ENCODE peak calls at places on chromosomes 1 and 21, in five cellular contexts. S is SK-N-SH, J is GM12878, G is IMR-90, X is HepG2. R is an unnamed sample.

GRCh38 chr1:23910553-23911246 is 2.5 kb downstream of the CNR2 start:
- DNase-seq in S (no peak), J (peak; percentile 86), G (no peak), X (no peak), R (peak; percentile 62)

GRCh38 chr1:97632075-97632474 is 288.8 kb downstream of the DPYD start:
- DNase-seq in S (peak; percentile 31), J (no peak), G (peak; percentile 60), X (no peak), R (no peak)

GRCh38 chr1:8202182-8202905 is 115.6 kb upstream of the SLC45A1 start:
- DNase-seq in S (no peak), J (no peak), G (peak; percentile 97), X (peak; percentile 78), R (peak; percentile 45)

GRCh38 chr1:200072636-200073285 is 45.3 kb downstream of the NR5A2 start:
- DNase-seq in S (no peak), J (peak; percentile 4), G (no peak), X (no peak), R (no peak)

GRCh38 chr21:36127977-36128376 is 6.9 kb upstream of the CBR3 start:
- DNase-seq in S (no peak), J (no peak), G (no peak), X (no peak), R (no peak)

GRCh38 chr1:40064797-40065492 is 24.4 kb downstream of the CAP1 start:
- DNase-seq in S (no peak), J (peak; percentile 55), G (no peak), X (no peak), R (no peak)

GRCh38 chr21:27275294-27275927 is 308.5 kb upstream of the ADAMTS5 start:
- DNase-seq in S (peak; percentile 15), J (no peak), G (peak; percentile 88), X (no peak), R (no peak)

GRCh38 chr1:36584874-36585759 is 102.4 kb upstream of the CSF3R start:
- DNase-seq in S (no peak), J (no peak), G (no peak), X (no peak), R (no peak)

GRCh38 chr1:194338241-194338948 is 1152.0 kb upstream of the B3GALT2 start:
- DNase-seq in S (no peak), J (no peak), G (peak; percentile 18), X (no peak), R (no peak)

GRCh38 chr1:54885237-54885679 is 1.7 kb downstream of the DHCR24 start:
- DNase-seq in S (peak; percentile 31), J (no peak), G (no peak), X (no peak), R (no peak)

GRCh38 chr1:54884768-54885167 is 2.2 kb downstream of the DHCR24 start:
- DNase-seq in S (no peak), J (no peak), G (no peak), X (no peak), R (no peak)

GRCh38 chr1:54884135-54884586 is 2.8 kb downstream of the DHCR24 start:
- DNase-seq in S (no peak), J (no peak), G (peak; percentile 79), X (peak; percentile 78), R (no peak)

GRCh38 chr1:54882483-54882882 is 4.5 kb downstream of the DHCR24 start:
- DNase-seq in S (no peak), J (no peak), G (peak; percentile 38), X (peak; percentile 42), R (no peak)

GRCh38 chr1:54883349-54884102 is 3.5 kb downstream of the DHCR24 start:
- DNase-seq in S (no peak), J (no peak), G (peak; percentile 29), X (peak; percentile 76), R (no peak)
- TF ChIP-seq MXI1 in S (no peak), J (no peak), G (no peak), X (no peak), R (no peak)

DNA sequence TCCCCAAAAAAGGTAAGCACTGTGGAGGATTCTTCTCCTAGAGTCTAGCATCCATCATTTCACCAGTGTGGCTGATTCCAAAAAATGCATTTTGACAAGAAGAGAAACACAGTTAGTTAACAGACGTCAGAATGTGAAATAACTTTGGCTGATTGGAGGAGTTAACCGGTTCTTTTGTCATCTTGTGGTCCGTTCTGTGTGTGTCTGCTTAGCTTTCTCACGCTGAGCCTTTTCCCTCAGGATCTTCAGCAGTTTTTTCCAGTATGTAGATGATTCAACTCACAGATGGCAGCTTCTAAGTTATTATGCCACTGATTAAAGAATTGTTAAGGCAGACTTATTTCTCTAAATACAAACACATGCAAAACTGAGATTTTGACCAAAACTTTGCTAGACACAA is 108.9 kb downstream of the KIF26B start:
- DNase-seq in S (no peak), J (no peak), G (no peak), X (no peak), R (no peak)
- TF ChIP-seq MXI1 in S (no peak), J (no peak), G (no peak), X (no peak), R (no peak)

GRCh38 chr1:57467825-57468224 is 44.0 kb upstream of the DAB1 start:
- DNase-seq in S (no peak), J (no peak), G (no peak), X (no peak), R (no peak)

GRCh38 chr1:57464756-57465155 is 40.9 kb upstream of the DAB1 start:
- DNase-seq in S (no peak), J (no peak), G (no peak), X (peak; percentile 90), R (no peak)

GRCh38 chr1:57470028-57470427 is 46.2 kb upstream of the DAB1 start:
- DNase-seq in S (no peak), J (no peak), G (peak; percentile 60), X (no peak), R (no peak)

GRCh38 chr1:57471995-57472394 is 48.1 kb upstream of the DAB1 start:
- DNase-seq in S (no peak), J (no peak), G (no peak), X (no peak), R (no peak)

DNA sequence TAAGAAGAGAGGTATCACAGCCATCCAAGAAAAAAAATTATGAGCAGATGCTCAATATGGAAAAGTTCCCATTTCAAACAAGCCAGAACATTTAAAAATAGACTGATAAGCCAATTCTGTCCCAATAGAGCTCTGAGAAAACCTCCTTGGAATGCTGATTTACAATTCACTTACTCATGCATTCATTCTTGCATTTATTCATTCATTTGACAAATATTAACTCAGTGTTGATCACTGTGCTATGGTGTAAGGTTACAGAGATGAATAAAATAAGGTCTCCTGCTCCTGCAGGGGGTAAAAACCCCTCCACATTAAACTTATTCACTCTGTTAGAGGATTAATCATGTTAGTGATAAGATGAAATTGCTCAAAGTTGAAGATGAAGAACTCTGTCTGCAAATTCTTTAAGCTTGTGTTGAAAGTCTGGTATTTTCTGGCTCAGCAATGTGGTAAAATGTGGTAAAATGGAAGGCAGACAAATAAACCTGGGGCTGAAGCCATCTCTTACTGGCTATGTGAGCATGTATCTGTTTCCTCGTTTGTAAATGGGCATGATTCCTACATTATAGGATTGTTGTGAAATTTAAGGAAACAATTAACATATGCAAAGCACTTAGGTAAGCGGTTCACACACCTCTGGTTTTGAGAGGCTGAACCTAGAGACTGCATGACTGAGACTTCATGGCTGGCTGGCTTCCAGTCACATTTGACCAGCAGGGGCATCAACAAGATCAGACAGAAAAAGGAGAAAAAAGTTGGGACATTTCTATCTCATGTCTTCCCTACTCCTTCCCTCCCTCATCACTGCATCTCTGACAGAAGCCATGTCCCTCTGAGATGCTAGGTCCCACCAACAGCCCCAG is 45.0 kb upstream of the DAB1 start:
- DNase-seq in S (no peak), J (no peak), G (peak; percentile 76), X (no peak), R (no peak)
- TF ChIP-seq MXI1 in S (no peak), J (no peak), G (no peak), X (no peak), R (no peak)

DNA sequence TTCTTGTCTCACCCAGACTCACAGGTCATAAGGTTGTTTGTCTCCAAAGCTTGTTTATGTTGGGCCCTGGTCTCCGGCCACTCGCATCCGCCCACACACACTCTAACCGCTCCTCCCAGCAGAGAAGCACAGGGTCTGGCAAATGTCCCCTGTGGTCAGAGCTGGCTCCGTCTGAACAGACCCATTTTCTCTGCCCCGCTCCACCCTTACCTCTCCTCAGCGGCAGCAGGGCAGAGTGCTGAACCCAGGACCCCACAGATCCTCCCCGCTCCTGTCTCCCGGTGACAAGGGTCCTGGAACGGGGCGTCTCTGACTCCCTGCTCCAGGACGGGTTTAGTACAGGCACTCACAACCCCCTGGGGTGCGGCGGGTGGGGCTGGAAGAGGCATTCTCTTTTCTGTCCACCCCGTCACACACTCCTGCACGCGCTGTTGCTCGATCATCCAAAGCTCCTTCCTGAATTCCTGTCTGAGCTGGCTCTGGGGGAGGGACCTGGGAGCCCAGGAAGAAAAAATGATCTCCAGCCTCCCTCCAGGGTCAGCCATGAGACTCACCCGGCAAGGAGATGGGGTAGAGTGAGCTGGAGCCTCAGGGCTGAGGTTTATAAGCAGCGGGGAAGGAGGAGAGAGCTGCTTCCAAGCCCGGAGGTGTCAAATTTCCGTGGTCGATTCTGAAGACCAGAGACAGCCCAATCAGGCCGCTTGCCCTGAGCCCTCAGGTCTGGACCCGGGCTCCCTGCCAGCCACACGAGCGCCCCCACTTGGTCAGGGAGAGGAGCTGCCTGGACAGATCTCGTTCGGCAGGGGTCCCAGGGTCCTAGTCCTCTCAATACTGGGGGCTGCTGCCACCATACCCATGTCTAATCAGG is at the start of gene S100A13:
- DNase-seq in S (no peak), J (no peak), G (peak; percentile 96), X (peak; percentile 90), R (peak; percentile 80)
- TF ChIP-seq MXI1 in S (no peak), J (no peak), G (no peak), X (peak; percentile 30), R (no peak)

DNA sequence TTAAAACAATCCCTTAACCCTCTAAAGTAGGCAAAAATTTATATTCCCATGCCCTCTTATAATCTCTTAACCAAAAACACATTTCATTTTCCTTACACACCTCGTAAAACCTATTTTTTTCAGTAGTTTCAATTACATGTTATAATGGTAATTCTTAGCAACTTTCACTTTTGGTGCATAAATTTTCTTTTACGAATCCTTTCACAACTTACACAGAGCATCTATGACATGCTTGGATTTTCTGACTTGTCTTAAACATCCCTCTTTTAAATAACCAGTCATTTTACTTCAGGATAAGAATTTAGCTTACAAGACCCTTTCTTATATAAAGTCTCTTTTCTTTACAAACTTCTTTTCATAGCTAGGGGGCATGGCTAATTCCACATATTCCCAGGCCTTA is 8.9 kb upstream of the MRPL55 start:
- DNase-seq in S (no peak), J (no peak), G (no peak), X (no peak), R (no peak)
- TF ChIP-seq MXI1 in S (no peak), J (no peak), G (no peak), X (no peak), R (no peak)

GRCh38 chr21:46597896-46598343 is 7.0 kb downstream of the S100B start:
- DNase-seq in S (no peak), J (no peak), G (no peak), X (no peak), R (peak; percentile 55)

GRCh38 chr21:46600978-46601377 is 3.9 kb downstream of the S100B start:
- DNase-seq in S (no peak), J (no peak), G (no peak), X (no peak), R (no peak)

GRCh38 chr21:46598563-46599250 is 6.2 kb downstream of the S100B start:
- DNase-seq in S (peak; percentile 40), J (no peak), G (no peak), X (no peak), R (no peak)

GRCh38 chr21:46600305-46600704 is 4.6 kb downstream of the S100B start:
- DNase-seq in S (no peak), J (no peak), G (no peak), X (no peak), R (no peak)

GRCh38 chr21:46599251-46599572 is 5.7 kb downstream of the S100B start:
- DNase-seq in S (peak; percentile 66), J (no peak), G (peak; percentile 92), X (peak; percentile 94), R (peak; percentile 15)
- TF ChIP-seq MXI1 in S (peak; percentile 66), J (no peak), G (peak; percentile 78), X (peak; percentile 87), R (no peak)

R was measured in K562.